ENCODE peak calls at places on chromosome 18, in nine cellular contexts. I, C, H, M, S, W, A, B and Y are unnamed samples.

GRCh38 chr18:12121175-12122095 is 27.8 kb downstream of the ANKRD62 start:
- DNase-seq in I (no peak), C (no peak), H (no peak), M (peak; percentile 7), S (no peak), W (peak; percentile 87), A (no peak), B (peak; percentile 17), Y (no peak)

GRCh38 chr18:7617738-7618422 is 50.8 kb downstream of the PTPRM start:
- DNase-seq in I (no peak), C (no peak), H (no peak), M (peak; percentile 86), S (no peak), W (no peak), A (no peak), B (no peak), Y (no peak)

GRCh38 chr18:67362906-67363305 is 153.6 kb downstream of the DSEL start:
- DNase-seq in I (no peak), C (no peak), H (no peak), M (no peak), S (no peak), W (no peak), A (no peak), B (no peak), Y (no peak)

GRCh38 chr18:31512203-31512764 is 14.3 kb downstream of the DSG2 start:
- DNase-seq in I (no peak), C (no peak), H (no peak), M (peak; percentile 71), S (no peak), W (no peak), A (peak; percentile 79), B (peak; percentile 85), Y (no peak)

GRCh38 chr18:11160303-11160702 is 10.9 kb upstream of the PIEZO2 start:
- DNase-seq in I (no peak), C (no peak), H (no peak), M (no peak), S (no peak), W (no peak), A (no peak), B (no peak), Y (no peak)

GRCh38 chr18:8696749-8697211 is 8.6 kb upstream of the MTCL1 start:
- DNase-seq in I (peak; percentile 62), C (peak; percentile 82), H (peak; percentile 46), M (peak; percentile 61), S (peak; percentile 91), W (peak; percentile 92), A (peak; percentile 78), B (peak; percentile 56), Y (peak; percentile 79)

GRCh38 chr18:75727479-75727878 is 300.0 kb upstream of the SMIM21 start:
- DNase-seq in I (peak; percentile 6), C (peak; percentile 19), H (peak; percentile 3), M (peak; percentile 59), S (no peak), W (peak; percentile 93), A (peak; percentile 1), B (peak; percentile 19), Y (peak; percentile 36)

GRCh38 chr18:37398248-37398920 is 167.2 kb downstream of the CELF4 start:
- DNase-seq in I (no peak), C (no peak), H (no peak), M (no peak), S (no peak), W (no peak), A (no peak), B (no peak), Y (no peak)

GRCh38 chr18:46055841-46056240 is 16.2 kb downstream of the PSTPIP2 start:
- DNase-seq in I (no peak), C (no peak), H (no peak), M (no peak), S (no peak), W (no peak), A (no peak), B (no peak), Y (no peak)

GRCh38 chr18:1624612-1625011 is 719.9 kb downstream of the ADCYAP1 start:
- DNase-seq in I (no peak), C (no peak), H (no peak), M (no peak), S (no peak), W (no peak), A (no peak), B (no peak), Y (no peak)

GRCh38 chr18:66867653-66868052 is 263.8 kb upstream of the CDH19 start:
- DNase-seq in I (no peak), C (no peak), H (no peak), M (no peak), S (no peak), W (no peak), A (peak; percentile 0), B (no peak), Y (no peak)

GRCh38 chr18:73945130-73945792 is 202.4 kb downstream of the FBXO15 start:
- DNase-seq in I (no peak), C (no peak), H (no peak), M (no peak), S (no peak), W (no peak), A (no peak), B (no peak), Y (no peak)

GRCh38 chr18:79682896-79683625 is 3.5 kb downstream of the CTDP1 start:
- DNase-seq in I (peak; percentile 46), C (no peak), H (peak; percentile 99), M (no peak), S (no peak), W (peak; percentile 26), A (no peak), B (no peak), Y (no peak)

GRCh38 chr18:10010611-10011015 is 96.8 kb downstream of the VAPA start:
- DNase-seq in I (no peak), C (peak; percentile 28), H (no peak), M (peak; percentile 96), S (no peak), W (peak; percentile 9), A (no peak), B (peak; percentile 3), Y (peak; percentile 64)

GRCh38 chr18:21109936-21110666 is 1.5 kb downstream of the ROCK1 start:
- DNase-seq in I (no peak), C (no peak), H (no peak), M (no peak), S (no peak), W (no peak), A (no peak), B (no peak), Y (no peak)

DNA sequence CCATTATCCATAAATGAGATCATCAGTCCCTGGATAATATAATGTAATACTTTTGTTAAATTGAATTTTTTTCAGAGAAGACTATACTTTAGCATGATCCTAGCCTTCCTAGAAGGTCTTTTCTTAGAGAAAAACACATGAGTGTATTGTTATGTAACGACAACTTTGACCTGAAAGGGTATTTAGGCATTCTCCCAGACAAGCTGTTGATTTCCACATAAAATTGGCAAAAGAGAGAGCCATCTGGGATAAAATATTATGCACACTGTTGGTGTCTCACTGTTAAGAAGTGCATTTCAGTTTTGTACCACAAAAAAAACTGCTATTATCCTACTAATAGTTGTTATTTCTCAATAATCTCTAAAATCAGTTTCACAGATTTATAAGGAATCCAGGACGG is 119.9 kb upstream of the MAPRE2 start:
- DNase-seq in I (no peak), C (no peak), H (no peak), M (no peak), S (no peak), W (no peak), A (no peak), B (no peak), Y (no peak)
- H3K27ac ChIP-seq in I (no peak overlapping the region), C (no peak overlapping the region), H (no peak overlapping the region), M (no peak overlapping the region), S (no peak overlapping the region), W (no peak overlapping the region), A (no peak overlapping the region), B (no peak overlapping the region), Y (no peak overlapping the region)

GRCh38 chr18:39053569-39053968 is 1488.0 kb upstream of the CELF4 start:
- DNase-seq in I (no peak), C (no peak), H (no peak), M (no peak), S (no peak), W (no peak), A (no peak), B (no peak), Y (no peak)

GRCh38 chr18:39062426-39062825 is 1496.8 kb upstream of the CELF4 start:
- DNase-seq in I (no peak), C (no peak), H (no peak), M (no peak), S (no peak), W (no peak), A (no peak), B (no peak), Y (no peak)

GRCh38 chr18:39058386-39059000 is 1492.9 kb upstream of the CELF4 start:
- DNase-seq in I (no peak), C (no peak), H (no peak), M (peak; percentile 9), S (no peak), W (no peak), A (no peak), B (no peak), Y (no peak)

DNA sequence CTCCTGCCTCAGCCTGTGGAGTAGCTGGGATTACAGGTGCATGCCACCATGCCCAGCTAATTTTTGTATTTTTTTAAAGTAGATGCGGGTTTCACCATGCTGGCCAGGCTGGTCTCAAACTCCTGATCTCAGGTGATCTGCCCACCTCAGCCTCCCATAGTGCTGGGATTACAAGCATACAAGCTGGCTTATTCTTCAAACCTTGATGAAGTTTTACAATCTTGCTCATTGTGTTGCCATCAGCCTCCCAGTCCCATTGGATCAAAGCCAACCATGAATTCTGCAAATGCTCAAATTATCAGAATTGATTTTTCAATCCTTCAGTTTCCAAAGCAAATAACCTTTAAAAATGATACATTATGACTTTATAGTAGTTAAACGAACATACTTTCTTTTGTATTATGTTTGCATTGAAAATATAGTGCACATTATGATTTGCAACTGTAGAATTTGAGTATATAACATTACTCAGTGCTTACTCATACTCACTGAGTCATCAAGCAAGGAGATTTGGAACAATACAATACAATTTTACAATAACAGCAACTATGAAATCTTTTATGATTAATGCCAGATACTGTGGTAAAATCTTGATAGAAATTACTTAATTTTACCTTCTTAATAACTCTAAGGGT is 1491.9 kb upstream of the CELF4 start:
- DNase-seq in I (no peak), C (no peak), H (no peak), M (peak; percentile 38), S (no peak), W (no peak), A (peak; percentile 3), B (no peak), Y (no peak)
- H3K27ac ChIP-seq in I (no peak overlapping the region), C (no peak overlapping the region), H (no peak overlapping the region), M (no peak overlapping the region), S (no peak overlapping the region), W (no peak overlapping the region), A (no peak overlapping the region), B (no peak overlapping the region), Y (no peak overlapping the region)

DNA sequence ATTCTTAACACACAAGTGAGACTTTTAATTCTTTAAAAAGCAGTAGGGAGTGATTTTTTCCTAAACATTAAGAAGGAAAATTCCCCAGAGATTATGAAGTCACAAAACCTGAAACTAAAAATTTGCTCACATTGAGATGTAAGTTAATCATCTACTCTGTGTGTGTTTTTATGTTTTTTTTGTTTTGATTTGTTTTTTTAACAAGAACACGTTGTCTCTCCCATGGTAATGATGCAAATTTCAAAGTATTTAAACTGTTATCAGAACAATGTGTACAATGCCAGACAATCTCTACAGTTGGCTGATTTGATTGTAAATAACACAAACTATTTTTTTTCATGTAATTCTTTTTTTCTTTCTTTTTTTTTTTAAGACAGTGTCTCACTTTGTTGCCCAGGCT is 71.5 kb downstream of the COLEC12 start:
- DNase-seq in I (no peak), C (no peak), H (no peak), M (no peak), S (no peak), W (no peak), A (no peak), B (no peak), Y (no peak)
- H3K27ac ChIP-seq in I (no peak overlapping the region), C (no peak overlapping the region), H (no peak overlapping the region), M (no peak overlapping the region), S (no peak overlapping the region), W (no peak overlapping the region), A (no peak overlapping the region), B (no peak overlapping the region), Y (no peak overlapping the region)

GRCh38 chr18:6406910-6407470 is 7.7 kb downstream of the L3MBTL4 start:
- DNase-seq in I (no peak), C (no peak), H (no peak), M (no peak), S (no peak), W (no peak), A (no peak), B (no peak), Y (no peak)
- H3K27ac ChIP-seq in I (no peak overlapping the region), C (no peak overlapping the region), H (no peak overlapping the region), M (no peak overlapping the region), S (peak overlapping the region; percentile 39), W (peak overlapping the region; percentile 67), A (no peak overlapping the region), B (no peak overlapping the region), Y (no peak overlapping the region)